ENCODE peak calls at places on chromosomes 13 and 19, in ten cellular contexts. U is AG10803, R is AG04450, G is cardiac fibroblast, M is foreskin fibroblast, S is fibroblast of lung, H is tibial artery, W is psoas muscle, V is IMR-90, T is A549. Y is an unnamed sample.

GRCh38 chr19:28489126-28489660 is 723.8 kb downstream of the UQCRFS1 start:
- DNase-seq in T (no peak), U (no peak), S (no peak), H (no peak), V (no peak), R (no peak), M (no peak), W (no peak), G (no peak), Y (no peak)

GRCh38 chr19:13997637-13997962 is 8.5 kb downstream of the RFX1 start:
- DNase-seq in W (no peak), S (no peak), G (no peak), R (no peak), M (no peak), T (no peak), U (no peak), H (no peak), V (no peak), Y (no peak)

GRCh38 chr13:61316647-61317046 is 99.0 kb downstream of the PCDH20 start:
- DNase-seq in S (no peak), G (no peak), V (no peak), M (no peak), W (no peak), T (no peak), H (no peak), R (no peak), U (no peak), Y (no peak)

GRCh38 chr13:40363653-40364052 is 302.8 kb downstream of the FOXO1 start:
- DNase-seq in S (no peak), G (no peak), U (no peak), R (no peak), T (no peak), V (no peak), M (no peak), H (no peak), W (no peak), Y (no peak)

GRCh38 chr13:64158910-64159309 is 2743.3 kb upstream of the PCDH20 start:
- DNase-seq in M (peak), H (no peak), T (no peak), V (peak), R (no peak), U (peak), S (peak), G (peak), W (no peak), Y (peak)

GRCh38 chr13:93881418-93881817 is 598.1 kb downstream of the DCT start:
- DNase-seq in G (no peak), S (peak), T (no peak), U (no peak), R (peak), M (peak), V (peak), W (no peak), H (no peak), Y (no peak)

GRCh38 chr19:52981329-52981728 is 18.6 kb upstream of the ZNF816 start:
- DNase-seq in U (no peak), W (no peak), G (no peak), S (no peak), V (no peak), T (no peak), R (no peak), M (no peak), H (no peak), Y (no peak)

GRCh38 chr19:57812201-57812600 is 2.5 kb downstream of the ZNF552 start:
- DNase-seq in U (no peak), V (no peak), G (no peak), M (no peak), S (no peak), T (no peak), H (no peak), W (no peak), R (no peak), Y (no peak)

GRCh38 chr19:1205114-1206062 is at the start of gene STK11:
- DNase-seq in H (peak), T (peak), G (peak), S (peak), M (peak), W (peak), R (peak), V (peak), U (peak), Y (peak)

GRCh38 chr13:25571237-25571636 is 199.5 kb downstream of the ATP8A2 start:
- DNase-seq in S (no peak), T (no peak), V (no peak), U (no peak), R (no peak), W (no peak), G (no peak), M (no peak), H (no peak), Y (no peak)

GRCh38 chr13:75739244-75739868 is 103.2 kb downstream of the LMO7 start:
- DNase-seq in T (no peak), H (no peak), U (peak), G (no peak), R (no peak), S (no peak), M (peak), W (no peak), V (peak), Y (no peak)

GRCh38 chr13:95378603-95379002 is 77.4 kb upstream of the ABCC4 start:
- DNase-seq in V (no peak), G (no peak), R (no peak), W (peak), T (no peak), M (no peak), U (no peak), H (no peak), S (no peak), Y (no peak)

GRCh38 chr13:71831716-71832115 is 35.3 kb downstream of the DACH1 start:
- DNase-seq in W (no peak), G (no peak), H (no peak), M (no peak), T (no peak), S (no peak), V (no peak), U (no peak), R (no peak), Y (no peak)

GRCh38 chr13:105333416-105333815 is 1202.0 kb downstream of the EFNB2 start:
- DNase-seq in S (no peak), G (no peak), W (no peak), M (peak), U (peak), R (no peak), T (no peak), V (peak), H (no peak), Y (peak)

GRCh38 chr19:23310729-23311211 is 60.6 kb upstream of the ZNF724 start:
- DNase-seq in U (no peak), S (no peak), R (no peak), G (no peak), V (no peak), M (no peak), W (no peak), T (no peak), H (no peak), Y (no peak)

GRCh38 chr19:52139291-52140076 is at the start of gene ZNF616:
- DNase-seq in R (peak), G (peak), M (peak), W (peak), U (peak), S (peak), V (peak), T (peak), H (peak), Y (peak)

GRCh38 chr13:46288570-46289259 is 77.0 kb downstream of the LRRC63 start:
- DNase-seq in T (peak), G (peak), R (no peak), U (peak), H (no peak), W (no peak), S (peak), V (peak), M (peak), Y (no peak)

GRCh38 chr13:37751025-37751424 is 118.5 kb downstream of the TRPC4 start:
- DNase-seq in M (no peak), S (no peak), T (no peak), U (no peak), H (no peak), G (no peak), V (no peak), R (no peak), W (no peak), Y (no peak)

GRCh38 chr19:31658993-31659896 is 310.0 kb upstream of the TSHZ3 start:
- DNase-seq in H (no peak), M (no peak), W (no peak), R (no peak), S (no peak), T (no peak), V (no peak), G (no peak), U (no peak), Y (no peak)

GRCh38 chr13:42137856-42138537 is 89.5 kb downstream of the DGKH start:
- DNase-seq in W (no peak), T (no peak), S (no peak), G (peak), H (no peak), R (no peak), M (peak), U (peak), V (peak), Y (no peak)

GRCh38 chr19:31548941-31549340 is 199.7 kb upstream of the TSHZ3 start:
- DNase-seq in M (peak), G (peak), R (peak), S (peak), T (no peak), U (peak), H (no peak), W (no peak), V (peak), Y (no peak)

GRCh38 chr13:113816925-113817859 is 46.7 kb downstream of the GAS6 start:
- DNase-seq in S (peak), W (peak), T (peak), V (peak), H (peak), G (peak), U (peak), M (peak), R (peak), Y (peak)

GRCh38 chr19:35341565-35342225 is 6.0 kb upstream of the FFAR1 start:
- DNase-seq in W (no peak), V (no peak), M (no peak), U (no peak), R (no peak), G (no peak), H (no peak), T (no peak), S (no peak), Y (no peak)

GRCh38 chr19:40150170-40150569 is 41.1 kb upstream of the MAP3K10 start:
- DNase-seq in R (no peak), G (peak), V (peak), T (no peak), S (peak), W (no peak), U (peak), H (peak), M (peak), Y (peak)

GRCh38 chr13:41610426-41610825 is 153.1 kb downstream of the RGCC start:
- DNase-seq in W (peak), V (peak), R (peak), H (no peak), U (peak), T (no peak), M (peak), S (peak), G (peak), Y (peak)

GRCh38 chr13:31815361-31816144 is 76.2 kb downstream of the RXFP2 start:
- DNase-seq in R (no peak), S (no peak), G (no peak), T (no peak), V (no peak), U (no peak), W (no peak), M (no peak), H (no peak), Y (no peak)

GRCh38 chr13:111167290-111167689 is 52.2 kb downstream of the ARHGEF7 start:
- DNase-seq in T (no peak), V (no peak), W (no peak), H (no peak), S (no peak), R (no peak), M (no peak), U (no peak), G (no peak), Y (no peak)

GRCh38 chr19:1019980-1020867 is 699 bp downstream of the TMEM259 start:
- DNase-seq in R (no peak), U (no peak), M (no peak), S (no peak), H (no peak), W (peak), V (no peak), G (no peak), T (no peak), Y (no peak)

GRCh38 chr19:52896431-52897148 is 845 bp downstream of the ZNF320 start:
- DNase-seq in T (no peak), H (no peak), W (peak), G (peak), U (peak), V (peak), M (peak), R (no peak), S (peak), Y (no peak)

GRCh38 chr13:35349673-35350278 is 126.7 kb downstream of the MAB21L1 start:
- DNase-seq in R (no peak), H (no peak), G (peak), S (peak), T (peak), M (peak), W (no peak), V (no peak), U (no peak), Y (no peak)

GRCh38 chr13:32901994-32902780 is 114.0 kb upstream of the KL start:
- DNase-seq in T (no peak), H (no peak), W (peak), R (no peak), G (peak), S (no peak), M (peak), U (peak), V (no peak), Y (no peak)

GRCh38 chr19:2273356-2274184 is 8.4 kb downstream of the PEAK3 start:
- DNase-seq in U (peak), S (peak), W (peak), V (peak), H (peak), R (no peak), M (peak), T (peak), G (peak), Y (no peak)

GRCh38 chr19:31223805-31224534 is 125.3 kb downstream of the TSHZ3 start:
- DNase-seq in R (peak), G (peak), W (no peak), M (peak), U (peak), S (peak), H (no peak), T (no peak), V (peak), Y (peak)

GRCh38 chr13:42066542-42066941 is 18.1 kb downstream of the DGKH start:
- DNase-seq in G (peak), S (peak), U (peak), H (no peak), V (peak), W (no peak), T (no peak), M (peak), R (peak), Y (peak)

GRCh38 chr19:58338336-58338735 is 11.5 kb downstream of the ZSCAN22 start:
- DNase-seq in R (no peak), V (no peak), G (no peak), S (no peak), H (no peak), W (no peak), T (no peak), M (no peak), U (no peak), Y (no peak)

DNA sequence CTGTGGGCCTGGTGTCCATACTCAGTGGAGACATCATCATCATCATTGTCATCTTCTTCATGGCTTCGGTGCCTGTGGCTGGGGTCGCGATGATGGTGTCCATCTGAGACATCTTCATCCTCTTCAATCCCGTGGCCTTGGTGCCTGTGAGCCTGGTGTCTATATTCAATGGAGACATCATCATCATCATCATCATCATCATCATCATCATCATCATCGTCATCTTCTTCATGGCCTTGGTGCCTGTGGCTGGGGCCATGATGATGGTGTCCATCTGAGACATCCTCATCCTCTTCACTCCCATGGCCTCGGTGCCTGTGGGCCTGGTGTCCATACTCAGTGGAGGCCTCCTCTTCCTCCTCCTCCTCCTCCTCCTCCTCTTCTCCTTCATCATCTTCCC is 917 bp downstream of the HRC start:
- DNase-seq in W (no peak), U (no peak), H (no peak), G (no peak), V (no peak), T (no peak), R (no peak), M (no peak), S (no peak), Y (no peak)
- H3K4me3 ChIP-seq in W (peak), U (no peak), H (no peak), G (no peak), V (no peak), T (no peak), R (no peak), M (no peak), S (no peak), Y (no peak)

GRCh38 chr19:18939922-18940775 is 868 bp downstream of the HOMER3 start:
- DNase-seq in R (no peak), W (peak), S (peak), G (peak), V (peak), T (peak), U (peak), M (peak), H (peak), Y (no peak)
- TF ChIP-seq CTCF in R (peak), W (no peak), S (no peak), G (no peak), V (no peak), T (no peak), U (no peak), M (peak), H (no peak), Y (no peak)

GRCh38 chr13:108987945-108988344 is 358.5 kb downstream of the MYO16 start:
- DNase-seq in H (no peak), G (no peak), T (no peak), R (no peak), M (no peak), W (no peak), S (no peak), V (no peak), U (peak), Y (no peak)
- H3K4me3 ChIP-seq in H (no peak), G (no peak), T (no peak), R (no peak), M (no peak), W (no peak), S (no peak), V (no peak), U (no peak), Y (no peak)

GRCh38 chr13:51765142-51765515 is 38.8 kb downstream of the DHRS12 start:
- DNase-seq in U (peak), W (no peak), S (peak), M (no peak), H (no peak), V (no peak), T (no peak), R (no peak), G (no peak), Y (no peak)

GRCh38 chr13:51769455-51770127 is 34.4 kb downstream of the DHRS12 start:
- DNase-seq in M (no peak), T (no peak), G (peak), W (peak), S (no peak), R (no peak), U (no peak), H (peak), V (no peak), Y (no peak)

GRCh38 chr13:51768378-51768921 is 35.5 kb downstream of the DHRS12 start:
- DNase-seq in S (no peak), R (no peak), H (no peak), W (no peak), U (no peak), V (no peak), M (no peak), T (no peak), G (no peak), Y (no peak)

GRCh38 chr13:51768976-51769375 is 35.0 kb downstream of the DHRS12 start:
- DNase-seq in S (no peak), H (no peak), V (no peak), M (no peak), G (no peak), W (no peak), R (no peak), U (no peak), T (no peak), Y (no peak)

DNA sequence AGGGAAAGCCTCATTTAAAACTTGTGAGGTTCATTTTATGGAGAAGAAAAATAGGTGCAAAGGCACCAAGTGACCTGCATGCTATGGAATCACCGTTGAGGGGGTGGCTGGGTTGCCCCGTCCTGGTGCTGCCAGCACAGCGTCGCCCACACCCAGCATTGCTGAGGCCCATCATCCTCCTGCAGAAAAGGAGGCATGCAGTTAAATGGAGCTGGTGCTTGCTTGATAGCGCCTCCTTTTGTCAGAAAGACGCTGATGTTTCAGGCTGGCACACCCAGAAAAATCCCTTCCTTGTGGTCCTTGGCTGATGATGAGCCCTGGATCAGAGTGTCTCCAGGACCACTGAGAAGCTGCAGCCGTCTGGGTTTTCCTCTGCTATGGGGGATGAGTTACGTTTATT is 36.9 kb downstream of the DHRS12 start:
- DNase-seq in R (no peak), G (no peak), H (no peak), M (no peak), S (no peak), T (no peak), V (no peak), W (no peak), U (no peak), Y (no peak)
- TF ChIP-seq CTCF in R (no peak), G (peak), H (no peak), M (no peak), S (no peak), T (no peak), V (no peak), W (no peak), U (no peak), Y (no peak)

DNA sequence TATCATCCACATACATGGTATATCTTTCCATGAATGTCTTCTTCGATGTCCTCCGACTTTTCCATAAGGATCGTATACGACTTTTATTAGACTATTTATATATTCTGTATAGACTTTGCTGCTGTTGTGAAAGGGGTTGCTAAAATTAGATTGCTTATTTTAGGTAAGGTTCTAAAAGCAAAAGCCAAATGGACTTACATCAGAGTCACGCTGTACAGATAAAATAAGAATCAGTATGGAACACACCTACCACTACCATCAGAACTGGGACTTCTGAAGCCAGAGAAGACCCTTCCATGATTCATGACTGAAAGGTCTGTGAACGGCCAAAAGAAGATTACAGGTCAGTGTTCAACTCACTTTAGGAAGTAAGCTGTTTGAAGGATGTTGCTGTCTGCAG is 8.9 kb downstream of the ANKRD27 start:
- DNase-seq in W (no peak), M (no peak), S (no peak), V (no peak), G (no peak), U (no peak), T (no peak), H (no peak), R (no peak), Y (no peak)
- H3K4me3 ChIP-seq in W (peak), M (no peak), S (no peak), V (no peak), G (no peak), U (no peak), T (no peak), H (no peak), R (no peak), Y (no peak)